ENCODE peak calls at places on chromosome 15, in ten cellular contexts. K is ACHN; Z is iris pigment epithelial cell; Q is fibroblast of gingiva; H is stimulated activated effector memory CD8-positive, alpha-beta T cell treated with anti-CD3 and anti-CD28 coated beads, Interleukin-12 subunit alpha, Interleukin-12 subunit beta, amount 100 ng/mL, for 72 hours; D is WERI-Rb-1; V is NCI-H748 treated with DMSO at 0.1 percent for 48 hours; Y is A172; N is OCI-LY7; F is activated T-helper 9 cell treated with anti-CD3 and anti-CD28 coated beads, Interleukin-2, amount 50 U/mL, for 16 hours. X is an unnamed sample.

GRCh38 chr15:51924146-51925068 is 47.2 kb downstream of the LEO1 start:
- DNase-seq in K (no peak), Z (peak), Q (no peak), H (no peak), D (peak), V (no peak), Y (no peak), N (no peak), F (no peak), X (no peak)

GRCh38 chr15:89809787-89810148 is 4.9 kb downstream of the ANPEP start:
- DNase-seq in K (no peak), Z (no peak), Q (no peak), H (no peak), D (no peak), V (no peak), Y (no peak), N (no peak), F (no peak), X (no peak)

GRCh38 chr15:45441686-45442085 is 63.3 kb upstream of the GATM start:
- DNase-seq in K (peak), Z (no peak), Q (no peak), H (no peak), D (no peak), V (no peak), Y (no peak), N (no peak), F (no peak), X (no peak)

GRCh38 chr15:41417418-41417811 is 520 bp downstream of the RTF1 start:
- DNase-seq in K (peak), Z (peak), Q (peak), H (no peak), D (no peak), V (no peak), Y (no peak), N (peak), F (peak), X (peak)

GRCh38 chr15:60424006-60424405 is 26.2 kb upstream of the ANXA2 start:
- DNase-seq in K (no peak), Z (no peak), Q (no peak), H (no peak), D (no peak), V (no peak), Y (no peak), N (no peak), F (no peak), X (no peak)

GRCh38 chr15:42111924-42112323 is 17.6 kb upstream of the PLA2G4D start:
- DNase-seq in K (no peak), Z (no peak), Q (no peak), H (no peak), D (no peak), V (no peak), Y (no peak), N (no peak), F (no peak), X (no peak)

GRCh38 chr15:95734422-95735316 is 595.8 kb upstream of the NR2F2 start:
- DNase-seq in K (no peak), Z (peak), Q (no peak), H (no peak), D (no peak), V (no peak), Y (peak), N (no peak), F (no peak), X (peak)

GRCh38 chr15:100715571-100716455 is 113.4 kb downstream of the ASB7 start:
- DNase-seq in K (peak), Z (no peak), Q (no peak), H (no peak), D (no peak), V (no peak), Y (no peak), N (no peak), F (no peak), X (no peak)

GRCh38 chr15:91291673-91292072 is 191.6 kb downstream of the SV2B start:
- DNase-seq in K (no peak), Z (peak), Q (no peak), H (no peak), D (no peak), V (no peak), Y (no peak), N (peak), F (no peak), X (no peak)

GRCh38 chr15:75620043-75620775 is 5.3 kb downstream of the SNUPN start:
- DNase-seq in K (no peak), Z (peak), Q (peak), H (no peak), D (no peak), V (no peak), Y (peak), N (no peak), F (no peak), X (no peak)

GRCh38 chr15:20348291-20348899 is 193.2 kb downstream of the GOLGA6L6 start:
- DNase-seq in K (no peak), Z (no peak), Q (no peak), H (no peak), D (no peak), V (no peak), Y (no peak), N (no peak), F (no peak), X (no peak)

GRCh38 chr15:74780523-74780982 is 1.3 kb upstream of the CSK start:
- DNase-seq in K (no peak), Z (no peak), Q (no peak), H (peak), D (no peak), V (no peak), Y (no peak), N (no peak), F (no peak), X (no peak)

GRCh38 chr15:39642011-39642640 is 61.2 kb downstream of the THBS1 start:
- DNase-seq in K (no peak), Z (peak), Q (no peak), H (no peak), D (no peak), V (no peak), Y (peak), N (no peak), F (no peak), X (peak)

GRCh38 chr15:59384507-59384906 is 11.8 kb upstream of the MYO1E start:
- DNase-seq in K (no peak), Z (no peak), Q (no peak), H (no peak), D (no peak), V (no peak), Y (no peak), N (no peak), F (no peak), X (no peak)

GRCh38 chr15:68475449-68475848 is 43.5 kb upstream of the ITGA11 start:
- DNase-seq in K (no peak), Z (no peak), Q (no peak), H (no peak), D (no peak), V (no peak), Y (no peak), N (no peak), F (no peak), X (no peak)